ENCODE peak calls at places on chromosomes 1 and 21, in five cellular contexts. F is AG04450, Z is tibial nerve, G is upper lobe of right lung, K is foreskin fibroblast. Y is an unnamed sample.

GRCh38 chr1:193614817-193615216 is 428.4 kb upstream of the B3GALT2 start:
- DNase-seq in F (peak), K (peak), G (no peak), Z (no peak), Y (peak)

GRCh38 chr21:21971384-21971783 is 973.2 kb downstream of the NCAM2 start:
- DNase-seq in Z (no peak), K (no peak), G (no peak), F (no peak), Y (no peak)

GRCh38 chr1:117815926-117816325 is 113.5 kb downstream of the GDAP2 start:
- DNase-seq in K (no peak), F (no peak), Z (no peak), G (no peak), Y (no peak)

GRCh38 chr1:173383341-173383740 is 93.8 kb upstream of the PRDX6 start:
- DNase-seq in F (no peak), G (no peak), K (no peak), Z (no peak), Y (no peak)

GRCh38 chr1:219772265-219773036 is 155.9 kb downstream of the SLC30A10 start:
- DNase-seq in Z (no peak), K (no peak), G (no peak), F (no peak), Y (no peak)

GRCh38 chr1:196723325-196724185 is 51.1 kb upstream of the CFHR3 start:
- DNase-seq in K (peak), Z (peak), G (no peak), F (no peak), Y (no peak)

GRCh38 chr1:87463917-87464565 is 135.4 kb downstream of the LMO4 start:
- DNase-seq in Z (no peak), G (no peak), F (no peak), K (no peak), Y (no peak)

GRCh38 chr1:17516303-17517214 is 22.9 kb upstream of the ARHGEF10L start:
- DNase-seq in F (no peak), Z (no peak), K (no peak), G (no peak), Y (no peak)

GRCh38 chr1:40185951-40186864 is 25.0 kb downstream of the RLF start:
- DNase-seq in G (no peak), F (no peak), Z (no peak), K (peak), Y (peak)

GRCh38 chr1:161158316-161159016 is 834 bp upstream of the USP21 start:
- DNase-seq in G (no peak), F (no peak), K (no peak), Z (no peak), Y (no peak)
- H3K4me3 ChIP-seq in G (peak), F (peak), K (peak), Z (peak), Y (peak)

GRCh38 chr21:35738342-35738961 is 321.9 kb downstream of the SETD4 start:
- DNase-seq in K (peak), F (no peak), Z (no peak), G (no peak), Y (no peak)
- TF ChIP-seq CTCF in K (no peak), F (no peak), Z (no peak), G (no peak), Y (no peak)

GRCh38 chr1:246304468-246305259 is 202.4 kb downstream of the SMYD3 start:
- DNase-seq in G (no peak), K (no peak), Z (no peak), F (no peak), Y (no peak)

GRCh38 chr1:246302671-246303317 is 204.3 kb downstream of the SMYD3 start:
- DNase-seq in G (no peak), Z (no peak), K (peak), F (no peak), Y (no peak)

GRCh38 chr1:246300653-246301549 is 206.2 kb downstream of the SMYD3 start:
- DNase-seq in K (no peak), G (no peak), F (no peak), Z (no peak), Y (no peak)

GRCh38 chr1:246301553-246302250 is 205.4 kb downstream of the SMYD3 start:
- DNase-seq in K (no peak), G (no peak), Z (no peak), F (no peak), Y (no peak)

DNA sequence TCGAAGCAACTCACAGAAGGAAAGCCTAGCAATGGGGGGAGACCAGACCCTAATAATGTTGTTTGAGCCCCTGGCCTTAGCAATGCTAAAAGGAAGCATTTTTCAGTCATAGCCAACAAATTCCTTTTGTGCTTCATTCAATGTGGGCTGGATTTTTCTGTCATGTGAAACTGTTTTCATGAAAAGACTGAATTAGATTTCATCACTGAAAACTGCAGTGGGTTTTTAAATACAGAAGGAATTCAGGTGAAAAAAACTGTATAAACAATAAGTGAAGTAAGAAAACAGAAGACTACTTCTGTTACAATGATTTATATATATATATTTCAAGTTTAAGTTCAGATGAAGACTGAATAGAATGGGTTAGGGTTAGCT is 204.8 kb downstream of the SMYD3 start:
- DNase-seq in K (no peak), G (no peak), Z (no peak), F (no peak), Y (no peak)
- H3K4me3 ChIP-seq in K (no peak), G (no peak), Z (no peak), F (no peak), Y (no peak)

DNA sequence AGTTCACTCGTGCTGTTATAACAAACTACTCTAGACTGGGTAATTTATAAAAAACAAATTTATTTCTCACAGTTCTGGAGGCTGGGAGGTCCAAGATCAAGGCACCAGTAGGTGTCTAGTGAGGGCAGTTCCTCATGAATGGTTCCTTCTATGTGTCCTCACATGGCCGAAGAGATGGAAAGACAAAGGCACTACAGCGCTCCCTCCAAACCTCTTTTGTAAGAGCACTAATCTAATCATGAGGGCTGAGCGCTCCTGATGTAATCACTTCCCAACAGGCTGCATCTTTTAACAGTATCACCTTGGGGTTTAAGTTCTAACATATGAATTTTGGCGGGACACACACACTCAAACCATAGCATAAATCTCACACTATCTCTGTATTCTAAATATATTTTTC is 54.0 kb upstream of the KANK4 start:
- DNase-seq in Z (no peak), K (no peak), G (no peak), F (no peak), Y (no peak)
- TF ChIP-seq CTCF in Z (no peak), K (no peak), G (no peak), F (no peak), Y (no peak)

DNA sequence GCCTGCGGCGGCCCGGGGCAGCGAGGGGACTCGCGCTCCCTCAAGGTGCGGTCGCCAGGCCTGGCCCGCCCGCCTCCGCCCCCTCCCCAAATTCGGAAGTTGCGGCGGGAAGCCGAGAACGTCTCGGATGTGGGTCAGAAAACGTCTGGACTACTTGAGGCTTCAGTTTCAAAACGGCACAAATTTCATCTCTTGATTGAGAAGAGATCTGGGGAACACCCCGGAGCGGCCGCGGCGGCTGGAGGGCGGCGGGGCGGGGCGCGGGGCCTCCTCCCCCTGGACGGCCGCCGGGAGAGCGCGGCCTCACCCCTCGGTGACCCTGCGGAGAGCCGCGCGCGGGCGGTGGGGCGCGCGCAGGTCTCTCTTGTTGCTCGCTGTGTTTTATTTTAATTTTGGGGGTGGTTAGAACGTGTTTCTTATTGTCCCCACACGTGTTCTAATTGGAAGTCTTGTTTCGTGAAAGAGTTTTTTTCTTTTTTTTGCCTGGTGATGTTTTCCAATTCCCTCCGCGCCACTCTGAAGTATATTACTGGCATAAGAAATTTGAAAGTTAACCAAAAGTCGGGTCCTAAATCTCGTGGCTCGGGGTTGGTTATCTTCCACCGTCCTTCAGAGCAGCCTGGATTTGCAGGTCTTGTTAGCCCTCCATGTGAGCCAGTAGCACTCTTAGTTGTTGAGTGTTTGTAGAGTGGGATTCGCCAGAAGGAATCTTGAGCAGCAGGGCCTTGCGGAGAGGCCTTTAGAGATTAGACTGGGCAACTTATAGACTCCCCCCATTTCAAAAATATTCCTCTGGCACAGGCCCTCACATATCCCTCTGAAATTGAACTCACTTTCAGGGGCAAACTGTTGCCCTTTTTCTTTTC is 749 bp downstream of the PCBP3 start:
- DNase-seq in G (no peak), F (no peak), Z (no peak), K (no peak), Y (no peak)
- H3K4me3 ChIP-seq in G (peak), F (peak), Z (peak), K (peak), Y (peak)

GRCh38 chr1:8845104-8846097 is 28.0 kb upstream of the RERE start:
- DNase-seq in K (no peak), G (no peak), F (no peak), Z (no peak), Y (no peak)
- TF ChIP-seq CTCF in K (no peak), G (no peak), F (no peak), Z (no peak), Y (no peak)

DNA sequence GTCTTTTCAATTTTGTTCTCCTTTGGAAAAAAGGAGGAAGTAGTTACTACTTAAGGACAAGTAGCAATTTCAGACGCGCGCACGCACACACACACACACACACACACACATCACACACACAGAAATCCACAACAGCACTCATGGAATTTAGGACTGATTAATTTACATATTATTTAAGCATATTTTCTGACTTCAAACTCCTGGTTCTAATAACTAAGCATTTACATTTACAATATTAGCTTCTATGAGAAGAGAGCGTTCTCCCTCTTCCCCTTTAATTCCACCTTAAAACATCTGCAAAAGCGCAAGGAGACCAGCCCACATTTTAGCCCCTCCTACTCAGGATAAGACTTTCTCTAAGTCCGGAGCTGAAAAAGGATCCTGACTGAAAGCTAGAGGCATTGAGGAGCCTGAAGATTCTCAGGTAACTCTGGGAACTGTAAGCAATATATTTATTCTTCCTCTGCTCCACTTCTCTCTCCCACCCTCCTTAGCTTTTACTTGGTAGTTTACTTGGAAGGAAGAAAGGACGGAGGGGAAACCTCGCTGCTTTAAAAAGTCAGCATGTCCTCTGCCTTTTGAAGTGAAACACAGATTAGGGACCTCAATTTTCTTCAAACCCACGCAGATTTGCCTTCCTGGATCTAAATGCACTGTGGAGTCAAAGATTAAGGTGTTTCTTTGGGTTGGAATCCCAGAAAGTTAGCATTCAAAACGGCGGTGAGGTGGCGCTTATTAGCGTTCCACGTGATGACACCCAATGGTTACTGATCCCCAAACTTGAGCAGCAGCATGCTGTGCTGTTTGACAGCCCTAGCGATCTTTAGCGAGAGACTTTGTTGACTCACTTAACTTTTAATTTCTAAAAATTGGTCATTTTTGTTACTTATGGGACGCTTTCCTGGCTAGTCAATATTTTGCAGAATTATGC is at the start of gene PLA2G4A:
- DNase-seq in G (peak), Z (peak), F (no peak), K (peak), Y (no peak)
- H3K4me3 ChIP-seq in G (peak), Z (peak), F (peak), K (peak), Y (peak)

GRCh38 chr1:239112536-239112935 is 273.8 kb upstream of the CHRM3 start:
- DNase-seq in K (no peak), F (no peak), Z (no peak), G (no peak), Y (no peak)
- TF ChIP-seq CTCF in K (no peak), F (no peak), Z (no peak), G (no peak), Y (no peak)

Y was measured in AG04449.